ENCODE peak calls at places on chromosome 9, in six cellular contexts. G is erythroblast, C is tibial artery, K is D341Med, B is D721Med, R is cardiac muscle cell. Y is an unnamed sample.

GRCh38 chr9:16809912-16810610 is 60.4 kb downstream of the BNC2 start:
- DNase-seq in G (no peak), C (no peak), K (no peak), B (no peak), R (no peak), Y (no peak)

GRCh38 chr9:17623965-17624364 is 45.1 kb downstream of the SH3GL2 start:
- DNase-seq in G (no peak), C (no peak), K (no peak), B (no peak), R (no peak), Y (no peak)

GRCh38 chr9:36450110-36450732 is 50.2 kb upstream of the RNF38 start:
- DNase-seq in G (peak; percentile 61), C (no peak), K (peak; percentile 57), B (no peak), R (peak; percentile 68), Y (no peak)

GRCh38 chr9:23651051-23651450 is 175.0 kb downstream of the ELAVL2 start:
- DNase-seq in G (no peak), C (no peak), K (no peak), B (no peak), R (no peak), Y (no peak)

GRCh38 chr9:137482094-137482781 is 23.1 kb upstream of the NSMF start:
- DNase-seq in G (peak; percentile 40), C (peak; percentile 67), K (no peak), B (no peak), R (peak; percentile 86), Y (no peak)

GRCh38 chr9:69333716-69334115 is 8.7 kb downstream of the ENTREP1 start:
- DNase-seq in G (no peak), C (no peak), K (no peak), B (no peak), R (no peak), Y (no peak)

GRCh38 chr9:122005597-122005996 is 87.5 kb downstream of the TTLL11 start:
- DNase-seq in G (no peak), C (no peak), K (peak; percentile 66), B (no peak), R (peak; percentile 40), Y (no peak)

GRCh38 chr9:95003694-95004451 is 277.4 kb downstream of the AOPEP start:
- DNase-seq in G (peak; percentile 36), C (peak; percentile 68), K (peak; percentile 68), B (no peak), R (peak; percentile 61), Y (peak; percentile 22)

GRCh38 chr9:13163287-13163686 is 116.2 kb downstream of the MPDZ start:
- DNase-seq in G (no peak), C (no peak), K (no peak), B (no peak), R (no peak), Y (no peak)

GRCh38 chr9:133493428-133493827 is 14.5 kb upstream of the SLC2A6 start:
- DNase-seq in G (no peak), C (no peak), K (no peak), B (no peak), R (no peak), Y (no peak)

GRCh38 chr9:35423499-35423898 is 66.4 kb upstream of the RUSC2 start:
- DNase-seq in G (no peak), C (no peak), K (no peak), B (no peak), R (peak; percentile 8), Y (no peak)

GRCh38 chr9:138069731-138070456 is 192.3 kb downstream of the CACNA1B start:
- DNase-seq in G (no peak), C (no peak), K (peak; percentile 22), B (peak; percentile 13), R (no peak), Y (no peak)

GRCh38 chr9:14428781-14429230 is 114.9 kb upstream of the NFIB start:
- DNase-seq in G (peak; percentile 84), C (peak; percentile 69), K (peak; percentile 77), B (no peak), R (peak; percentile 91), Y (peak; percentile 89)

GRCh38 chr9:94140791-94141790 is 56.8 kb downstream of the PTPDC1 start:
- DNase-seq in G (no peak), C (no peak), K (no peak), B (no peak), R (peak; percentile 92), Y (no peak)

GRCh38 chr9:119053070-119053469 is 316.2 kb downstream of the BRINP1 start:
- DNase-seq in G (no peak), C (peak; percentile 26), K (no peak), B (no peak), R (no peak), Y (no peak)

GRCh38 chr9:2059131-2059929 is 44.2 kb downstream of the SMARCA2 start:
- DNase-seq in G (no peak), C (no peak), K (no peak), B (no peak), R (no peak), Y (no peak)

GRCh38 chr9:131731237-131731995 is 8.5 kb downstream of the RAPGEF1 start:
- DNase-seq in G (no peak), C (no peak), K (no peak), B (no peak), R (no peak), Y (no peak)

GRCh38 chr9:86202338-86202882 is 57.0 kb downstream of the C9orf153 start:
- DNase-seq in G (peak; percentile 74), C (no peak), K (peak; percentile 76), B (peak; percentile 27), R (peak; percentile 63), Y (peak; percentile 16)

GRCh38 chr9:75148551-75148950 is 60.2 kb downstream of the OSTF1 start:
- DNase-seq in G (no peak), C (no peak), K (no peak), B (no peak), R (peak; percentile 93), Y (no peak)

GRCh38 chr9:98009926-98010325 is 26.8 kb downstream of the ANP32B start:
- DNase-seq in G (peak; percentile 29), C (peak; percentile 40), K (no peak), B (no peak), R (peak; percentile 89), Y (no peak)

GRCh38 chr9:34426340-34427074 is 31.9 kb downstream of the FAM219A start:
- DNase-seq in G (peak; percentile 29), C (no peak), K (no peak), B (no peak), R (no peak), Y (no peak)

GRCh38 chr9:92600742-92601261 is 65.0 kb upstream of the ECM2 start:
- DNase-seq in G (no peak), C (no peak), K (no peak), B (no peak), R (peak; percentile 67), Y (no peak)

GRCh38 chr9:123724211-123724831 is 205.6 kb downstream of the DENND1A start:
- DNase-seq in G (no peak), C (no peak), K (peak; percentile 50), B (no peak), R (peak; percentile 73), Y (no peak)

GRCh38 chr9:928363-929042 is 48.0 kb upstream of the DMRT3 start:
- DNase-seq in G (peak; percentile 7), C (no peak), K (peak; percentile 60), B (no peak), R (peak; percentile 1), Y (no peak)

GRCh38 chr9:137672907-137673791 is 54.3 kb downstream of the EHMT1 start:
- DNase-seq in G (peak; percentile 79), C (peak; percentile 50), K (peak; percentile 77), B (no peak), R (peak; percentile 84), Y (peak; percentile 70)

GRCh38 chr9:16784002-16784401 is 86.5 kb downstream of the BNC2 start:
- DNase-seq in G (no peak), C (no peak), K (no peak), B (no peak), R (no peak), Y (no peak)

GRCh38 chr9:18785604-18786003 is 247.4 kb downstream of the SAXO1 start:
- DNase-seq in G (no peak), C (no peak), K (no peak), B (no peak), R (no peak), Y (no peak)

GRCh38 chr9:94577541-94577940 is 16.1 kb downstream of the FBP2 start:
- DNase-seq in G (no peak), C (no peak), K (no peak), B (no peak), R (no peak), Y (no peak)

GRCh38 chr9:2622361-2623045 is 916 bp downstream of the VLDLR start:
- DNase-seq in G (no peak), C (no peak), K (peak; percentile 73), B (no peak), R (peak; percentile 52), Y (no peak)

GRCh38 chr9:122941560-122942234 is 877 bp downstream of the RABGAP1 start:
- DNase-seq in G (peak; percentile 75), C (no peak), K (no peak), B (no peak), R (peak; percentile 57), Y (no peak)

GRCh38 chr9:136665111-136665703 is 2.5 kb downstream of the EGFL7 start:
- DNase-seq in G (peak; percentile 57), C (no peak), K (peak; percentile 75), B (peak; percentile 71), R (peak; percentile 35), Y (no peak)

GRCh38 chr9:122122903-122123632 is 30.0 kb upstream of the TTLL11 start:
- DNase-seq in G (peak; percentile 89), C (peak; percentile 60), K (peak; percentile 86), B (peak; percentile 69), R (peak; percentile 82), Y (no peak)

GRCh38 chr9:135275163-135275925 is 187.9 kb downstream of the OLFM1 start:
- DNase-seq in G (no peak), C (no peak), K (no peak), B (no peak), R (no peak), Y (no peak)

GRCh38 chr9:26710008-26710407 is 182.6 kb downstream of the CAAP1 start:
- DNase-seq in G (no peak), C (no peak), K (no peak), B (no peak), R (no peak), Y (no peak)

GRCh38 chr9:89440951-89441654 is 56.8 kb downstream of the SEMA4D start:
- DNase-seq in G (no peak), C (no peak), K (no peak), B (no peak), R (no peak), Y (no peak)

GRCh38 chr9:4514252-4515128 is 24.2 kb downstream of the SLC1A1 start:
- DNase-seq in G (no peak), C (no peak), K (no peak), B (no peak), R (no peak), Y (no peak)

GRCh38 chr9:113215142-113215541 is 5.9 kb downstream of the FKBP15 start:
- DNase-seq in G (peak; percentile 92), C (no peak), K (no peak), B (no peak), R (peak; percentile 52), Y (no peak)

GRCh38 chr9:93188426-93189368 is 4.8 kb downstream of the WNK2 start:
- DNase-seq in G (no peak), C (no peak), K (no peak), B (no peak), R (no peak), Y (no peak)

GRCh38 chr9:99000480-99001395 is 57.0 kb downstream of the COL15A1 start:
- DNase-seq in G (peak; percentile 86), C (no peak), K (peak; percentile 69), B (peak; percentile 38), R (peak; percentile 88), Y (peak; percentile 1)